ENCODE peak calls at places on chromosomes 13 and 19, in seven cellular contexts. P is IMR-90, Q is H1, W is neuronal stem cell, L is H9, K is mesendoderm, H is mesenchymal stem cell. E is an unnamed sample. For H3K79me1, the result is how much of the 10 kb centered on the place peaks cover.

GRCh38 chr13:102317593-102317992 is 84.3 kb downstream of the FGF14 start:
- DNase-seq in P (peak), Q (no peak), W (no peak), L (no peak), K (peak), H (peak), E (no peak)

GRCh38 chr13:99307648-99308339 is 595 bp upstream of the GPR183 start:
- DNase-seq in P (peak), Q (no peak), W (no peak), L (no peak), K (peak), H (peak), E (no peak)

GRCh38 chr19:12933287-12934072 is at the start of gene FARSA:
- DNase-seq in P (peak), Q (peak), W (peak), L (peak), K (peak), H (peak), E (peak)

GRCh38 chr13:39634956-39635355 is 20.5 kb upstream of the COG6 start:
- DNase-seq in P (no peak), Q (no peak), W (no peak), L (no peak), K (no peak), H (no peak), E (no peak)

GRCh38 chr13:96821381-96821780 is 172.9 kb downstream of the OXGR1 start:
- DNase-seq in P (peak), Q (no peak), W (no peak), L (no peak), K (no peak), H (peak), E (no peak)

GRCh38 chr19:48283908-48284307 is 14.0 kb downstream of the ZNF114 start:
- DNase-seq in P (peak), Q (no peak), W (no peak), L (no peak), K (peak), H (peak), E (peak)

GRCh38 chr13:24605923-24606372 is 74.3 kb upstream of the ATP12A start:
- DNase-seq in P (peak), Q (no peak), W (no peak), L (no peak), K (peak), H (peak), E (peak)

GRCh38 chr13:88601949-88602348 is 930.8 kb downstream of the SLITRK5 start:
- DNase-seq in P (no peak), Q (no peak), W (no peak), L (no peak), K (no peak), H (peak), E (no peak)

GRCh38 chr13:51726446-51727185 is 77.3 kb downstream of the DHRS12 start:
- DNase-seq in P (peak), Q (no peak), W (no peak), L (no peak), K (no peak), H (peak), E (peak)

GRCh38 chr13:90562388-90562787 is 785.1 kb upstream of the MIR17HG start:
- DNase-seq in P (no peak), Q (no peak), W (no peak), L (no peak), K (no peak), H (no peak), E (no peak)

GRCh38 chr19:48133094-48133493 is 22.5 kb upstream of the PLA2G4C start:
- DNase-seq in P (no peak), Q (no peak), W (no peak), L (no peak), K (no peak), H (no peak), E (no peak)

GRCh38 chr13:38872693-38873092 is 117.9 kb downstream of the STOML3 start:
- DNase-seq in P (peak), Q (peak), W (peak), L (peak), K (peak), H (peak), E (peak)

GRCh38 chr19:47618771-47619170 is 9.8 kb downstream of the BICRA start:
- DNase-seq in P (peak), Q (no peak), W (no peak), L (no peak), K (no peak), H (no peak), E (no peak)

GRCh38 chr19:53872762-53873161 is 5.1 kb downstream of the MYADM start:
- DNase-seq in P (no peak), Q (no peak), W (no peak), L (no peak), K (no peak), H (peak), E (peak)

GRCh38 chr19:40690050-40690698 is at the start of gene NUMBL:
- DNase-seq in P (no peak), Q (no peak), W (peak), L (no peak), K (no peak), H (no peak), E (no peak)

GRCh38 chr13:73828811-73829210 is 305.4 kb downstream of the KLF12 start:
- DNase-seq in P (no peak), Q (no peak), W (no peak), L (no peak), K (peak), H (no peak), E (no peak)

DNA sequence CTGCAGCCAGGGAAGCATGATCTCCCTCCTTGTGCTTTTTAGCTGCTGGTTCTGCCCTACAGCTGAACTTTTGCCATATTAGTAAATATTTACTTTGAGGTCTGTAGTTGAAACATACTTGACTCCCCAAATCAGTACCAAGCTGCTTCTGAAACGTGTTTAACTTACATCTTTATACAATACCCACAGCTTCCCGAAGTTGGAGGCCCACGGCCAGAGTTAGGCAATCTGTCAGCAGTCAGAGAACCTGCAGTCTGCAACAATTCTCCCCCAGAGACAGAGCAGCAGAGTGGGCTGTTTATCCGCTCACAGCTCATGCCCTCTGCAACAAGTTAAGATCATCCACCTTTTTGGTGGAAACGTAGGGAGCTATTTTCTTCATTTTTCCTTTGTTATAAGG is 1.5 kb upstream of the PCDH20 start:
- DNase-seq in P (no peak), Q (no peak), W (no peak), L (no peak), K (no peak), H (peak), E (no peak)
- H3K79me1 ChIP-seq in P (under half), Q (under half), W (under half), L (under half), K (under half), H (under half), E (under half)

GRCh38 chr13:81602236-81602635 is 1261.3 kb upstream of the SPRY2 start:
- DNase-seq in P (no peak), Q (no peak), W (no peak), L (no peak), K (no peak), H (no peak), E (no peak)

GRCh38 chr13:81596224-81596753 is 1255.4 kb upstream of the SPRY2 start:
- DNase-seq in P (no peak), Q (no peak), W (no peak), L (no peak), K (no peak), H (no peak), E (no peak)

GRCh38 chr13:81591528-81592220 is 1250.7 kb upstream of the SPRY2 start:
- DNase-seq in P (no peak), Q (no peak), W (no peak), L (no peak), K (no peak), H (no peak), E (no peak)

GRCh38 chr13:81597101-81597500 is 1256.2 kb upstream of the SPRY2 start:
- DNase-seq in P (no peak), Q (no peak), W (no peak), L (no peak), K (no peak), H (no peak), E (no peak)
- H3K79me1 ChIP-seq in P (under half), Q (under half), W (under half), L (under half), K (under half), H (under half), E (under half)

DNA sequence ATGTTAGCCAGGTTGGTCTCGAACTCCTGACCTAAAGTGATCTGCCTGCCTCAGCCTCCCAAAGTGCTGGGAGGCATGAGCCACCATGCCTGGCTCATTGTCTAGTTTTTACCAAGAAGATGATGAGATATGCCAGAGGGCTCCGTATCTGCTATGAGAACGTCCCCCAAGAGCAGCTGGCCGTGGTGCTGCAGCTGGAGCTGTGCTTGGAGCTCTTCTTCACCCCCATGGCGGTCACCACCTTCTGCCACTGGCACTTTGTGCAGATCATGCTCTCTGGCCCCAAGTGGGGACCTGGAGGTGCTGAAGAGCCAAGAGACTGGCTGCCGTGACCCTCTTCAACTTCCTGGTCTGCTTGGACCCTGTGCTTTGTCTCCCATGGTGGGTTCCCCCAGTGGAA is 36.8 kb downstream of the GPR42 start:
- DNase-seq in P (no peak), Q (no peak), W (no peak), L (no peak), K (no peak), H (no peak), E (no peak)
- H3K79me1 ChIP-seq in P (under half), Q (under half), W (under half), L (under half), K (under half), H (under half), E (under half)

GRCh38 chr13:27242642-27243185 is 8.6 kb upstream of the RPL21 start:
- DNase-seq in P (no peak), Q (no peak), W (no peak), L (no peak), K (no peak), H (no peak), E (peak)

GRCh38 chr13:27251166-27252088 is at the start of gene RPL21:
- DNase-seq in P (peak), Q (peak), W (peak), L (peak), K (peak), H (peak), E (peak)

GRCh38 chr13:27250833-27251165 is 559 bp upstream of the RPL21 start:
- DNase-seq in P (no peak), Q (no peak), W (no peak), L (no peak), K (no peak), H (no peak), E (no peak)

GRCh38 chr13:27245610-27246009 is 5.7 kb upstream of the RPL21 start:
- DNase-seq in P (no peak), Q (no peak), W (no peak), L (no peak), K (no peak), H (no peak), E (no peak)
- H3K79me1 ChIP-seq in P (under half), Q (under half), W (under half), L (under half), K (under half), H (under half), E (under half)

GRCh38 chr19:8695501-8695900 is 3.1 kb downstream of the ACTL9 start:
- DNase-seq in P (no peak), Q (no peak), W (no peak), L (no peak), K (no peak), H (no peak), E (no peak)
- H3K79me1 ChIP-seq in P (under half), Q (under half), W (under half), L (under half), K (under half), H (under half), E (under half)

GRCh38 chr13:79684426-79684825 is 203.5 kb downstream of the NDFIP2 start:
- DNase-seq in P (peak), Q (no peak), W (no peak), L (no peak), K (no peak), H (no peak), E (no peak)

GRCh38 chr13:79681069-79681468 is 200.1 kb downstream of the NDFIP2 start:
- DNase-seq in P (no peak), Q (no peak), W (no peak), L (no peak), K (peak), H (no peak), E (no peak)

GRCh38 chr13:79679334-79679733 is 198.4 kb downstream of the NDFIP2 start:
- DNase-seq in P (peak), Q (peak), W (peak), L (peak), K (peak), H (peak), E (peak)

GRCh38 chr13:79680485-79680884 is 199.5 kb downstream of the NDFIP2 start:
- DNase-seq in P (no peak), Q (no peak), W (no peak), L (no peak), K (no peak), H (no peak), E (no peak)

DNA sequence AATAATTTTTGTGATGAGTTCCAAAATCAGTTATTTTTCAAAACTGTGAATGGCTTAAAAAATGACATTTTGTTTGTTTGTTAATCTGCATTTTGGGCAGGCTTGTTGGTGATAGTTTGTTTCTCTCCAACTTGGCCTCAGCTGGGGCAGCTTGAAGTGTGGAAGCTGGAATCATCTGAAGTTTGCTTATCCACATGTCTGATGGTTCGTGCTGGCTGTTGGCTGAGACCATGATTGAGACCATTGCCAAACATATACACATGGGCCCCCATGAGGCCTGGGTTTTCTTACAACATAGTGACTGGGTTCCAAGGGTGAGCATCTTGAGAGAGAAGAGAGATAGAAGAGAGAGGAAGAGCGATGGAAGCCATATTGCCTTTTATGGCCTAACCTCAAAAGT is 201.2 kb downstream of the NDFIP2 start:
- DNase-seq in P (no peak), Q (no peak), W (no peak), L (no peak), K (no peak), H (no peak), E (no peak)
- H3K79me1 ChIP-seq in P (under half), Q (under half), W (under half), L (under half), K (under half), H (under half), E (under half)

DNA sequence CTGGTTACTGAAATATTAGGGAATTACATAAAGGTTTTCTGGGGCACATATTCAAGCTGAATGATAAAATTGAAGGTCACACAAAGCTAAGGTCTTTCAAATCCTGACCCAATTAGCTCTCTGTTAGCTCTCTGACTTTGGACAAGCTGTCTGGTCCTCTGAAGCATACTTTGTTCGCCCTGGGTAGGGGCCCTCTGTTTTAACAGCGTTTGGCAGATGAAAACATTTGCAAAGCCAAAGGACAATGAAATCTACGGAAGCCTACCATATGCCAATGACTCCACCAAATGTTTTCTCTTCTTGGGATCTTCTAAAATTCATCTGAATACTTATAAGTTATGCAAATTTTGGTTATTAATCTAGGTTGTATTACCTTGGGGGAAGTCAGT is 14.5 kb upstream of the GJA3 start:
- DNase-seq in P (no peak), Q (no peak), W (no peak), L (no peak), K (no peak), H (no peak), E (no peak)
- H3K79me1 ChIP-seq in P (under half), Q (under half), W (under half), L (under half), K (under half), H (under half), E (under half)

GRCh38 chr19:33335446-33335845 is 33.1 kb upstream of the CEBPA start:
- DNase-seq in P (no peak), Q (no peak), W (no peak), L (no peak), K (no peak), H (no peak), E (peak)
- H3K79me1 ChIP-seq in P (under half), Q (under half), W (under half), L (under half), K (under half), H (under half), E (under half)

GRCh38 chr19:56348289-56348877 is 33.7 kb upstream of the ZSCAN5A start:
- DNase-seq in P (no peak), Q (no peak), W (no peak), L (no peak), K (peak), H (peak), E (peak)
- H3K79me1 ChIP-seq in P (under half), Q (under half), W (under half), L (under half), K (under half), H (under half), E (under half)